ENCODE peak calls at places on chromosome 7, in ten cellular contexts. E is DND-41; X is CD4-positive, alpha-beta T cell; C is suprapubic skin; D is IMR-90; F is mesothelial cell of epicardium; Y is non-pigmented ciliary epithelial cell; H is naive thymus-derived CD4-positive, alpha-beta T cell; S is astrocyte; O is nephron progenitor cell. Z is an unnamed sample.

GRCh38 chr7:43698461-43699255 is 30.7 kb downstream of the COA1 start:
- DNase-seq in E (no peak), X (no peak), C (no peak), D (peak), F (no peak), Y (peak), H (no peak), S (peak), O (no peak), Z (no peak)

GRCh38 chr7:8070451-8071180 is 102.0 kb downstream of the GLCCI1 start:
- DNase-seq in E (no peak), X (no peak), C (no peak), D (no peak), F (no peak), Y (no peak), H (no peak), S (no peak), O (no peak), Z (no peak)

GRCh38 chr7:25804154-25804553 is 347.8 kb upstream of the NFE2L3 start:
- DNase-seq in E (no peak), X (no peak), C (no peak), D (no peak), F (no peak), Y (no peak), H (no peak), S (no peak), O (no peak), Z (no peak)

GRCh38 chr7:159140170-159140910 is 4.3 kb downstream of the VIPR2 start:
- DNase-seq in E (no peak), X (no peak), C (no peak), D (no peak), F (no peak), Y (no peak), H (no peak), S (no peak), O (no peak), Z (peak)

GRCh38 chr7:111736475-111736874 is 174.2 kb upstream of the IMMP2L start:
- DNase-seq in E (no peak), X (no peak), C (no peak), D (peak), F (no peak), Y (no peak), H (no peak), S (peak), O (no peak), Z (no peak)

GRCh38 chr7:28041508-28042314 is 138.9 kb downstream of the JAZF1 start:
- DNase-seq in E (no peak), X (no peak), C (no peak), D (peak), F (no peak), Y (peak), H (no peak), S (peak), O (no peak), Z (no peak)

GRCh38 chr7:31761646-31762045 is 74.6 kb downstream of the PPP1R17 start:
- DNase-seq in E (no peak), X (no peak), C (no peak), D (no peak), F (no peak), Y (no peak), H (no peak), S (no peak), O (no peak), Z (no peak)

GRCh38 chr7:27204851-27205322 is 5.0 kb upstream of the HOXA13 start:
- DNase-seq in E (no peak), X (no peak), C (no peak), D (no peak), F (no peak), Y (no peak), H (no peak), S (no peak), O (peak), Z (no peak)

GRCh38 chr7:135888740-135889139 is 88.4 kb downstream of the MTPN start:
- DNase-seq in E (no peak), X (no peak), C (no peak), D (no peak), F (no peak), Y (no peak), H (no peak), S (no peak), O (no peak), Z (no peak)

GRCh38 chr7:50266893-50267386 is 37.6 kb upstream of the IKZF1 start:
- DNase-seq in E (peak), X (peak), C (no peak), D (no peak), F (no peak), Y (no peak), H (peak), S (no peak), O (no peak), Z (no peak)

GRCh38 chr7:28771901-28772622 is 186.1 kb downstream of the TRIL start:
- DNase-seq in E (no peak), X (no peak), C (no peak), D (no peak), F (no peak), Y (no peak), H (no peak), S (no peak), O (no peak), Z (no peak)

GRCh38 chr7:79761876-79762429 is 308.5 kb upstream of the MAGI2 start:
- DNase-seq in E (peak), X (no peak), C (no peak), D (no peak), F (no peak), Y (no peak), H (no peak), S (no peak), O (no peak), Z (no peak)

GRCh38 chr7:149090397-149091195 is at the start of gene ZNF786:
- DNase-seq in E (peak), X (peak), C (peak), D (peak), F (peak), Y (peak), H (peak), S (peak), O (peak), Z (peak)

GRCh38 chr7:130356121-130356759 is 11.6 kb downstream of the CPA5 start:
- DNase-seq in E (no peak), X (no peak), C (no peak), D (peak), F (peak), Y (peak), H (no peak), S (peak), O (peak), Z (peak)

GRCh38 chr7:43137811-43138210 is 25.4 kb downstream of the HECW1 start:
- DNase-seq in E (no peak), X (no peak), C (no peak), D (no peak), F (no peak), Y (no peak), H (no peak), S (no peak), O (no peak), Z (no peak)

GRCh38 chr7:47253650-47254080 is 328.2 kb downstream of the TNS3 start:
- DNase-seq in E (no peak), X (no peak), C (no peak), D (peak), F (no peak), Y (peak), H (no peak), S (peak), O (peak), Z (no peak)

GRCh38 chr7:27149817-27150567 is 2.4 kb downstream of the HOXA3 start:
- DNase-seq in E (no peak), X (no peak), C (peak), D (no peak), F (no peak), Y (no peak), H (no peak), S (no peak), O (peak), Z (no peak)

GRCh38 chr7:92260248-92260781 is 14.5 kb downstream of the ANKIB1 start:
- DNase-seq in E (no peak), X (no peak), C (no peak), D (peak), F (no peak), Y (no peak), H (no peak), S (peak), O (no peak), Z (no peak)

GRCh38 chr7:30281263-30281662 is 3.1 kb upstream of the ZNRF2 start:
- DNase-seq in E (no peak), X (no peak), C (no peak), D (no peak), F (no peak), Y (no peak), H (no peak), S (no peak), O (no peak), Z (no peak)

GRCh38 chr7:149685455-149685854 is 87.9 kb downstream of the ZNF467 start:
- DNase-seq in E (no peak), X (no peak), C (no peak), D (no peak), F (no peak), Y (no peak), H (no peak), S (no peak), O (no peak), Z (no peak)

GRCh38 chr7:561631-562393 is 42.2 kb upstream of the PDGFA start:
- DNase-seq in E (peak), X (no peak), C (no peak), D (no peak), F (no peak), Y (no peak), H (no peak), S (no peak), O (peak), Z (no peak)

GRCh38 chr7:35697414-35698175 is 2.7 kb upstream of the HERPUD2 start:
- DNase-seq in E (no peak), X (no peak), C (no peak), D (peak), F (no peak), Y (peak), H (no peak), S (peak), O (no peak), Z (no peak)

GRCh38 chr7:37208528-37208927 is 240.1 kb downstream of the ELMO1 start:
- DNase-seq in E (peak), X (peak), C (peak), D (peak), F (no peak), Y (peak), H (peak), S (peak), O (peak), Z (no peak)

GRCh38 chr7:128406147-128406985 is 3.4 kb downstream of the IMPDH1 start:
- DNase-seq in E (no peak), X (no peak), C (no peak), D (no peak), F (no peak), Y (no peak), H (no peak), S (no peak), O (no peak), Z (peak)

GRCh38 chr7:145269418-145270161 is 433.7 kb upstream of the TPK1 start:
- DNase-seq in E (no peak), X (no peak), C (no peak), D (no peak), F (no peak), Y (no peak), H (no peak), S (no peak), O (no peak), Z (no peak)

GRCh38 chr7:73977626-73978618 is 50.1 kb upstream of the ELN start:
- DNase-seq in E (no peak), X (no peak), C (peak), D (no peak), F (no peak), Y (no peak), H (no peak), S (no peak), O (peak), Z (no peak)

GRCh38 chr7:27869060-27869459 is 129.1 kb downstream of the TAX1BP1 start:
- DNase-seq in E (no peak), X (no peak), C (no peak), D (no peak), F (no peak), Y (no peak), H (no peak), S (no peak), O (no peak), Z (no peak)

GRCh38 chr7:141654551-141654950 is 47.4 kb downstream of the DENND11 start:
- DNase-seq in E (peak), X (peak), C (no peak), D (peak), F (no peak), Y (no peak), H (peak), S (peak), O (peak), Z (peak)

GRCh38 chr7:151518105-151518780 is 1.5 kb downstream of the RHEB start:
- DNase-seq in E (peak), X (peak), C (peak), D (peak), F (no peak), Y (no peak), H (peak), S (peak), O (peak), Z (no peak)

GRCh38 chr7:6056616-6057015 is 25.4 kb downstream of the ANKRD61 start:
- DNase-seq in E (no peak), X (no peak), C (no peak), D (no peak), F (no peak), Y (no peak), H (no peak), S (no peak), O (no peak), Z (no peak)

GRCh38 chr7:148789228-148789627 is 90.5 kb downstream of the CUL1 start:
- DNase-seq in E (no peak), X (no peak), C (no peak), D (no peak), F (no peak), Y (no peak), H (no peak), S (no peak), O (no peak), Z (no peak)

Z was measured in H1.